ENCODE peak calls at places on chromosomes 11 and 22, in eight cellular contexts. G, P, D, K, O, L, J and U are unnamed samples.
A peak's percentile ranks its signal among the peaks of the same experiment; 100 is the strongest.

GRCh38 chr11:88292156-88292844 is 45.2 kb downstream of the CTSC start:
- DNase-seq in P (no peak), L (peak; percentile 84), O (no peak), K (peak; percentile 31), D (no peak), G (no peak), J (no peak), U (no peak)

GRCh38 chr11:111419641-111420327 is 40.7 kb upstream of the POU2AF1 start:
- DNase-seq in G (no peak), O (no peak), L (peak; percentile 85), J (no peak), D (no peak), K (no peak), P (no peak), U (no peak)

GRCh38 chr11:90332415-90332814 is 109.6 kb upstream of the CHORDC1 start:
- DNase-seq in O (no peak), L (no peak), G (no peak), P (no peak), K (no peak), J (no peak), D (no peak), U (no peak)

GRCh38 chr11:9875402-9875801 is 211.5 kb downstream of the SWAP70 start:
- DNase-seq in G (no peak), P (no peak), L (no peak), D (no peak), J (no peak), O (no peak), K (no peak), U (no peak)

GRCh38 chr11:64742087-64742939 is 1.6 kb downstream of the RASGRP2 start:
- DNase-seq in J (no peak), L (peak; percentile 65), O (no peak), G (no peak), P (peak; percentile 76), K (no peak), D (no peak), U (no peak)

GRCh38 chr11:93089474-93090102 is 108.2 kb downstream of the SLC36A4 start:
- DNase-seq in K (peak; percentile 43), L (no peak), G (peak; percentile 19), D (no peak), P (peak; percentile 13), O (no peak), J (no peak), U (no peak)

GRCh38 chr22:20131593-20131855 is at the start of gene ZDHHC8:
- DNase-seq in J (peak; percentile 67), O (peak; percentile 61), D (no peak), P (peak; percentile 85), L (no peak), K (no peak), G (no peak), U (no peak)

GRCh38 chr22:37904572-37905533 is 1.2 kb upstream of the MICALL1 start:
- DNase-seq in J (no peak), G (peak; percentile 88), P (no peak), L (peak; percentile 95), O (peak; percentile 61), D (no peak), K (peak; percentile 81), U (peak; percentile 93)

GRCh38 chr22:26648761-26649363 is 8.5 kb upstream of the MIAT start:
- DNase-seq in G (no peak), P (no peak), L (no peak), O (no peak), D (no peak), K (no peak), J (no peak), U (no peak)

GRCh38 chr11:94171693-94172440 is 43.2 kb downstream of the PANX1 start:
- DNase-seq in L (no peak), K (peak; percentile 32), P (peak; percentile 36), D (no peak), G (peak; percentile 18), O (no peak), J (peak; percentile 26), U (no peak)
- TF ChIP-seq CTCF in L (peak; percentile 53), K (peak; percentile 64), P (peak; percentile 82), D (no peak), G (peak; percentile 84), O (peak; percentile 24), J (peak; percentile 60), U (peak; percentile 91)

GRCh38 chr11:72534859-72535547 is 100.7 kb upstream of the CLPB start:
- DNase-seq in L (no peak), P (no peak), D (no peak), G (no peak), J (no peak), O (no peak), K (peak; percentile 11), U (no peak)
- TF ChIP-seq CTCF in L (no peak), P (no peak), D (no peak), G (no peak), J (peak; percentile 9), O (no peak), K (no peak), U (peak; percentile 18)

GRCh38 chr11:96091476-96091875 is 167.6 kb upstream of the MTMR2 start:
- DNase-seq in L (no peak), O (no peak), P (no peak), D (no peak), K (peak; percentile 23), J (no peak), G (no peak), U (no peak)
- TF ChIP-seq CTCF in L (no peak), O (no peak), P (peak; percentile 37), D (no peak), K (peak; percentile 7), J (no peak), G (peak; percentile 18), U (no peak)

GRCh38 chr11:114350022-114350421 is 50.3 kb downstream of the C11orf71 start:
- DNase-seq in P (no peak), D (no peak), J (no peak), G (no peak), O (no peak), L (no peak), K (no peak), U (no peak)

GRCh38 chr11:114345575-114346222 is 49.5 kb downstream of the NNMT start:
- DNase-seq in D (no peak), O (no peak), J (no peak), G (no peak), L (peak; percentile 64), P (no peak), K (no peak), U (no peak)

GRCh38 chr11:114344494-114344893 is 48.3 kb downstream of the NNMT start:
- DNase-seq in G (no peak), O (no peak), K (no peak), P (no peak), L (no peak), J (no peak), D (no peak), U (no peak)

GRCh38 chr11:114346709-114347141 is 50.5 kb downstream of the NNMT start:
- DNase-seq in J (no peak), L (no peak), O (no peak), D (no peak), K (peak; percentile 12), P (no peak), G (no peak), U (no peak)

DNA sequence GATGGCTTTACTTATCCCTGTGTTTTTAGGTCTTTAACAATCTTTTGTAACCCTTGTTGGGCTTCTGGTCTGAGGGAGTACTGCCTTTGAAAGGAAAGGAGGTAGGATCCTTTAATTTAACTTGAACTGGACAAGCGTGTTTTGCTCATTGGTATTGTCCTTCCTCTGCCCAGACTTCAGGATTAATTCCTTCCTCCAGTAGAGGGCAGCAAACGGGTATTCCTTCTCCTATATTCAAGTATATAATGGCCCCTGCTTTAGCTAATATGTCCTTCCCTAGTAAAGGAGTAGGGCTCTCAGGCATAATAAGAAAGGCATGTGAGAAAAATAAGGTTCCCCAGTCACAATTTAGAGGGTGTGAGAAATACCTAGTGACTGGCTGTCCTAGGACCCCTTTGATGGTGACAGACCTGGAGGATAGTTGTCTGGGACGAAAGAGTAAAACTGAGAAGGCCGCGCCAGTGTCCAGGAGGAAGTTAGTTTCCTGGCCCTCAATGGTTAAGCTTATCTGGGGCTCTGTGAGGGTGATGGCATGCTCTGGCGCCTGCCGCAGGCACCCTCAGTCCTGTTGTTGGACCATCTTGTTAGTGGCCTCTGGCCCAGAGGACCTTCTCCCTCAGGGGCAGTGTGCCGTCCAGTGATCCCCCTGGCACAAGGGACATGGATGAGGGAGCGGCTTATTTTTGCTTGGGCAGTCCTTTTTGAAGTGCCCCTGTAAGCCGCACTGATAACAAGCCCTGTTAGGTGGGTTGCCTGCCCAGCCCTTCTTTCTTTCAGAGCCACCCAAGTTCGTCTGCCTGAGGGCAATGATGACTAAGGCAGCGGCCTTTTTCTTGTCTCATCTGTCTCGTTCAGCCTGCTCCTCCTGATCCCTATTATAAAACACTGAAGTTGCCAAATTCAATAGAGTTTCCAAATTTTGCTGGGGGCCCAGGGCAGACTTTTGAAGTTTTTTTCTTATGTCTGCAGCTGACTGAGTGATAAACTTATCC is 51.8 kb downstream of the C11orf71 start:
- DNase-seq in L (peak; percentile 52), K (peak; percentile 59), P (peak; percentile 12), J (no peak), D (no peak), O (no peak), G (peak; percentile 55), U (peak; percentile 19)
- TF ChIP-seq CTCF in L (peak; percentile 61), K (peak; percentile 29), P (peak; percentile 54), J (peak; percentile 60), D (peak; percentile 28), O (peak; percentile 54), G (peak; percentile 55), U (peak; percentile 59)

GRCh38 chr11:119016216-119017009 is 1.7 kb downstream of the RPS25 start:
- DNase-seq in O (no peak), J (no peak), G (no peak), P (no peak), K (no peak), D (no peak), L (no peak), U (no peak)

GRCh38 chr11:119018074-119018938 is at the start of the genes RPS25 and TRAPPC4:
- DNase-seq in O (peak; percentile 96), D (peak; percentile 64), P (peak; percentile 94), J (peak; percentile 93), L (peak; percentile 96), K (peak; percentile 95), G (peak; percentile 87), U (peak; percentile 76)

GRCh38 chr11:119012629-119013170 is 5.4 kb downstream of the RPS25 start:
- DNase-seq in K (no peak), D (no peak), G (no peak), P (peak; percentile 6), J (no peak), L (no peak), O (no peak), U (no peak)

GRCh38 chr11:119014209-119014924 is 3.8 kb downstream of the RPS25 start:
- DNase-seq in L (no peak), J (no peak), P (no peak), G (no peak), K (no peak), D (no peak), O (no peak), U (no peak)

GRCh38 chr11:119015054-119015611 is 3.0 kb downstream of the RPS25 start:
- DNase-seq in G (no peak), P (no peak), O (no peak), J (no peak), K (no peak), L (no peak), D (no peak), U (no peak)
- TF ChIP-seq CTCF in G (peak; percentile 28), P (peak; percentile 14), O (peak; percentile 7), J (peak; percentile 26), K (no peak), L (peak; percentile 27), D (no peak), U (peak; percentile 41)